ENCODE peak calls at places on chromosomes 7 and 10, in four cellular contexts. W is GM12878, A is SK-N-SH, T is K562. X is an unnamed sample.

GRCh38 chr10:133528296-133528844 is 1.2 kb downstream of the CYP2E1 start:
- DNase-seq in W (no peak), A (no peak), T (no peak), X (no peak)

GRCh38 chr7:71272509-71273214 is 140.7 kb downstream of the GALNT17 start:
- DNase-seq in W (no peak), A (no peak), T (no peak), X (no peak)

GRCh38 chr10:1499344-1499957 is 237.9 kb downstream of the ADARB2 start:
- DNase-seq in W (no peak), A (no peak), T (no peak), X (no peak)

GRCh38 chr7:6290345-6290744 is 17.9 kb upstream of the CYTH3 start:
- DNase-seq in W (no peak), A (no peak), T (peak), X (no peak)

GRCh38 chr7:38881015-38881414 is 28.0 kb downstream of the VPS41 start:
- DNase-seq in W (no peak), A (no peak), T (no peak), X (no peak)

GRCh38 chr10:75672842-75673241 is 241.4 kb downstream of the LRMDA start:
- DNase-seq in W (no peak), A (no peak), T (no peak), X (no peak)

GRCh38 chr7:109003742-109004141 is 434.1 kb downstream of the DNAJB9 start:
- DNase-seq in W (no peak), A (no peak), T (no peak), X (no peak)

GRCh38 chr10:5563991-5564536 is 39.3 kb downstream of the CALML3 start:
- DNase-seq in W (no peak), A (no peak), T (peak), X (no peak)

GRCh38 chr7:127683776-127684681 is 32.0 kb downstream of the SND1 start:
- DNase-seq in W (peak), A (no peak), T (no peak), X (no peak)

GRCh38 chr7:104207348-104207730 is 474 bp downstream of the ORC5 start:
- DNase-seq in W (no peak), A (peak), T (peak), X (peak)

GRCh38 chr10:90458571-90458970 is 399.3 kb downstream of the HTR7 start:
- DNase-seq in W (no peak), A (no peak), T (no peak), X (no peak)

GRCh38 chr7:133735222-133735621 is 391.9 kb upstream of the LRGUK start:
- DNase-seq in W (no peak), A (no peak), T (no peak), X (no peak)

GRCh38 chr7:131108212-131108980 is 219.3 kb upstream of the MKLN1 start:
- DNase-seq in W (no peak), A (no peak), T (peak), X (no peak)

GRCh38 chr10:29949411-29950011 is 109.9 kb downstream of the JCAD start:
- DNase-seq in W (no peak), A (no peak), T (no peak), X (no peak)

GRCh38 chr10:114519306-114519669 is 115.0 kb upstream of the AFAP1L2 start:
- DNase-seq in W (no peak), A (no peak), T (no peak), X (no peak)

GRCh38 chr10:93030409-93030808 is 30.2 kb upstream of the CYP26C1 start:
- DNase-seq in W (no peak), A (no peak), T (no peak), X (peak)

GRCh38 chr10:122894261-122894944 is 15.0 kb upstream of the FAM24B start:
- DNase-seq in W (no peak), A (no peak), T (peak), X (no peak)

GRCh38 chr10:4708123-4708759 is 117.8 kb upstream of the AKR1E2 start:
- DNase-seq in W (no peak), A (no peak), T (peak), X (peak)

GRCh38 chr7:96701258-96701657 is 8.4 kb downstream of the SEM1 start:
- DNase-seq in W (no peak), A (no peak), T (no peak), X (peak)

GRCh38 chr7:132650498-132650897 is 74.2 kb upstream of the PLXNA4 start:
- DNase-seq in W (no peak), A (no peak), T (no peak), X (no peak)

GRCh38 chr7:107463139-107464078 is 6.4 kb upstream of the GPR22 start:
- DNase-seq in W (peak), A (peak), T (peak), X (peak)

GRCh38 chr7:95367606-95368005 is 28.6 kb downstream of the PON3 start:
- DNase-seq in W (no peak), A (no peak), T (no peak), X (no peak)

GRCh38 chr7:34191041-34191440 is 285.7 kb downstream of the BMPER start:
- DNase-seq in W (no peak), A (no peak), T (no peak), X (no peak)

GRCh38 chr10:123349203-123349602 is 195.0 kb downstream of the BUB3 start:
- DNase-seq in W (no peak), A (peak), T (no peak), X (no peak)

GRCh38 chr10:117921421-117921820 is 125.3 kb downstream of the RAB11FIP2 start:
- DNase-seq in W (no peak), A (no peak), T (no peak), X (no peak)

GRCh38 chr7:51045319-51046102 is 262.8 kb upstream of the GRB10 start:
- DNase-seq in W (no peak), A (no peak), T (no peak), X (peak)

GRCh38 chr10:103479135-103479534 is at the start of gene CALHM3:
- DNase-seq in W (no peak), A (no peak), T (peak), X (no peak)

GRCh38 chr7:112757337-112757736 is 32.9 kb downstream of the TMEM168 start:
- DNase-seq in W (no peak), A (no peak), T (no peak), X (no peak)

GRCh38 chr10:43026039-43026973 is 50.6 kb upstream of the RET start:
- DNase-seq in W (no peak), A (peak), T (no peak), X (no peak)

GRCh38 chr10:24196426-24197039 is 12.4 kb upstream of the KIAA1217 start:
- DNase-seq in W (no peak), A (peak), T (peak), X (peak)

GRCh38 chr10:79312601-79313187 is 34.6 kb upstream of the PPIF start:
- DNase-seq in W (no peak), A (peak), T (no peak), X (no peak)

GRCh38 chr7:80312139-80312661 is 177.6 kb downstream of the GNAI1 start:
- DNase-seq in W (no peak), A (no peak), T (no peak), X (peak)

GRCh38 chr10:10803273-10803672 is 214.4 kb upstream of the CELF2 start:
- DNase-seq in W (no peak), A (no peak), T (no peak), X (no peak)

GRCh38 chr10:123142701-123143161 is 5.2 kb upstream of the HMX2 start:
- DNase-seq in W (no peak), A (no peak), T (no peak), X (no peak)

GRCh38 chr7:114415054-114415997 is 711 bp downstream of the FOXP2 start:
- DNase-seq in W (no peak), A (no peak), T (no peak), X (no peak)

GRCh38 chr7:28749673-28750072 is 208.5 kb downstream of the TRIL start:
- DNase-seq in W (no peak), A (no peak), T (no peak), X (no peak)

GRCh38 chr7:151795168-151795754 is 81.7 kb downstream of the PRKAG2 start:
- DNase-seq in W (no peak), A (no peak), T (no peak), X (no peak)

GRCh38 chr7:151794508-151795167 is 82.3 kb downstream of the PRKAG2 start:
- DNase-seq in W (no peak), A (no peak), T (no peak), X (no peak)

GRCh38 chr7:151796871-151797270 is 80.0 kb downstream of the PRKAG2 start:
- DNase-seq in W (no peak), A (no peak), T (no peak), X (no peak)

GRCh38 chr7:151793991-151794507 is 82.9 kb downstream of the PRKAG2 start:
- DNase-seq in W (no peak), A (no peak), T (no peak), X (no peak)

DNA sequence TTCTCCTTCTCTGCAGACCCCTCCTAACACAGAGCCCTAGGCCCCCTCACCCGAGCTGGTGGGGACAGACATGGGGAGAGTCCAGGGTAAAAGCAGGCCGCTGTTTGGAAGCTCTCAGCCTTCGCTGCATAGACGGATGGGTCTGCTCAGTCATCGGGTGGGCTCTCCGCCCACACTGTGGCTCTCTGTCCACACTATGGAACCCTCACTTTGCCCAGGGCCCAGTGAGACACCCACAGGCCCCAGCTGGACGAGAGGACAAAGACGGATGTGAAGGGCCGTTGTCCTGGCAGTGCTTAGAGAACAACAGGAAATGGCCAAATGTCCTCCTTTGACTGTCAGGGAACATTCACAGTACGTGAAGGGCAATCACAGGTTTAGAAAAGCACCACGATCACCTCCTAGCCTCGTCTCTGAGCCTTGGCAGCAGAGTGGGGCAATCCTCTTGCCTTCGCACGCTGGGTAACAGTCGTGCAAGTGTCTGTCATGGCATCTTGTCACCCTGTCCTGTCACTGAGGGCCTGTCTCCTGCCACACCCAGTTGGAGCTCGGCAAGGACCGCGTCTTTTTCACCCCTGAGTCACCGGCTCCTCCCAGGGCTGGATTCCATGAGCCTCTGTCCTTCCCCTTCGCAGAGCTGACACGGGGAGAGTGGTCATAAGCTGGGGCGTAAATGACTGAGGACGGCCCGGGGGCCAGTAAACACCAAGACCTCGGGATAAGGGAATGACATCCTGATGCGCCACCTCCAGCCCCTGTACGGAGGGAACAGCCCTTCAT is 80.6 kb downstream of the PRKAG2 start:
- DNase-seq in W (no peak), A (no peak), T (peak), X (no peak)
- TF ChIP-seq MXI1 in W (no peak), A (no peak), T (no peak), X (no peak)

GRCh38 chr10:77152256-77152655 is 485.4 kb downstream of the KCNMA1 start:
- DNase-seq in W (no peak), A (no peak), T (no peak), X (no peak)

GRCh38 chr10:77157248-77158019 is 480.2 kb downstream of the KCNMA1 start:
- DNase-seq in W (no peak), A (no peak), T (no peak), X (no peak)

GRCh38 chr10:77159538-77160110 is 478.0 kb downstream of the KCNMA1 start:
- DNase-seq in W (no peak), A (no peak), T (no peak), X (no peak)

GRCh38 chr10:77158666-77159065 is 478.9 kb downstream of the KCNMA1 start:
- DNase-seq in W (no peak), A (no peak), T (no peak), X (no peak)

GRCh38 chr10:77156406-77156879 is 481.2 kb downstream of the KCNMA1 start:
- DNase-seq in W (no peak), A (no peak), T (no peak), X (no peak)
- TF ChIP-seq CHD2 in W (no peak), A (no peak), T (no peak), X (no peak)

DNA sequence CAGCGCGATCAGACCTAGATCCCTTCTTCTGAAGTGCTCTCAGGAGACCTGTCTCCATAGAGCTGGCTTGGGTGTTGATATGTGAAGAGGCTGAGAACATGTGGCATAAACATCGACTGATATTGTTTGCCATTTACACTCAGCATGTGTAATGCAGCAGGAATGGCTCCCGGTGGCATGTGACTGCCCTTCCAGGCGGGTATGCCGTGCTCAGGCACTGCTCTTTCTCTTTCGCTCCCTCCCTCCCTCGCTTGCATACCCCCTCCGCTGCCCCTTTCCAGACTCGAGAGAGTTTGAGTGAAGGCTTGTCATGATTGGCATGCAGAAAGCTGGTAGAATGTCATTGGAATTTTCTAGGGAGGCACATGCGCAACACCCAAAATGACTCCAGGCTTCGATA is 107.3 kb upstream of the PDCD4 start:
- DNase-seq in W (no peak), A (no peak), T (no peak), X (no peak)
- TF ChIP-seq MXI1 in W (no peak), A (no peak), T (no peak), X (no peak)

GRCh38 chr10:95925033-95925432 is 17.3 kb downstream of the CC2D2B start:
- DNase-seq in W (no peak), A (no peak), T (no peak), X (no peak)
- TF ChIP-seq CHD2 in W (no peak), A (no peak), T (no peak), X (no peak)

DNA sequence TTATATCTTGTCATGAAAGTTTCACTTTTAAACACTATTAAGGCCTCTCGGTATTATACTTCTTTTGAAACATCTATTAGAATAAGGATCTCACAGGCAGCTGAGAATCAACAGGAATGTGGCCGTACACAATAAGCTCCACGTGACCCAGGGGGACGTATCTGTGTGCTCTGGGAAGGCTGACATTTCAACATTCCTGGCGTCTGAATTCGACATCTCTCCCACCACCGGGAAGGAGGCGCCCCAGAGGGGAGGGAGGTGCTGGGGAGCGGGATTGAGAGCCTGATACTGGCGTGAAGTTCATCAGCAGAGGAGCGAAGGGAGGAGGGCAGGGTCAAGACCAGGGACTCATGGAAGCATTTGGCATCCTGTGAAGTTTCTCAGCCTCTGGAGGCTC is 401.3 kb downstream of the DNAJB6 start:
- DNase-seq in W (no peak), A (no peak), T (no peak), X (no peak)
- TF ChIP-seq MXI1 in W (no peak), A (no peak), T (no peak), X (no peak)

X was measured in HepG2.